ENCODE peak calls at places on chromosome X, in six cellular contexts. S is H1, K is H9, L is IMR-90, F is neuronal stem cell, R is mesenchymal stem cell. V is an unnamed sample. For H3K79me1, the result is how much of the 10 kb centered on the place peaks cover.

GRCh38 chrX:140389331-140389730 is 115.5 kb downstream of the SOX3 start:
- DNase-seq in F (no peak), L (no peak), S (no peak), K (no peak), R (no peak), V (no peak)

GRCh38 chrX:149314031-149314430 is 191.1 kb downstream of the IDS start:
- DNase-seq in F (no peak), K (no peak), S (no peak), R (no peak), L (no peak), V (no peak)

GRCh38 chrX:72714471-72714916 is 388 bp upstream of the PHKA1 start:
- DNase-seq in L (peak), K (peak), S (peak), R (peak), F (peak), V (peak)

GRCh38 chrX:71291381-71291780 is 7.9 kb downstream of the NONO start:
- DNase-seq in R (peak), K (no peak), L (peak), S (no peak), F (no peak), V (no peak)

GRCh38 chrX:82627568-82627967 is 880.5 kb upstream of the POU3F4 start:
- DNase-seq in F (no peak), S (no peak), L (no peak), K (no peak), R (no peak), V (no peak)

GRCh38 chrX:31423575-31424284 is 351.9 kb upstream of the FTHL17 start:
- DNase-seq in R (peak), F (no peak), S (peak), L (peak), K (peak), V (no peak)

GRCh38 chrX:126770179-126770578 is 49.4 kb upstream of the PRR32 start:
- DNase-seq in R (no peak), K (no peak), S (no peak), F (peak), L (no peak), V (no peak)

GRCh38 chrX:102085706-102086105 is 39.8 kb upstream of the TCEAL2 start:
- DNase-seq in K (no peak), S (no peak), L (no peak), F (no peak), R (peak), V (no peak)

GRCh38 chrX:130172127-130172834 is 519 bp downstream of the RAB33A start:
- DNase-seq in S (peak), L (no peak), K (no peak), R (no peak), F (no peak), V (no peak)

GRCh38 chrX:138775501-138775900 is 64.0 kb upstream of the FGF13 start:
- DNase-seq in F (no peak), R (peak), K (no peak), S (no peak), L (peak), V (peak)

GRCh38 chrX:1928805-1929204 is 313.9 kb downstream of the ASMT start:
- DNase-seq in K (peak), L (no peak), S (no peak), R (no peak), F (no peak), V (peak)

GRCh38 chrX:136310411-136310810 is 9.6 kb downstream of the ADGRG4 start:
- DNase-seq in K (no peak), F (peak), L (peak), R (peak), S (no peak), V (peak)

GRCh38 chrX:150406559-150406958 is 43.4 kb downstream of the MAMLD1 start:
- DNase-seq in S (no peak), L (peak), F (no peak), K (no peak), R (no peak), V (no peak)

GRCh38 chrX:154441984-154442707 is 1.8 kb upstream of the FAM50A start:
- DNase-seq in K (no peak), R (no peak), L (no peak), S (no peak), F (no peak), V (no peak)

GRCh38 chrX:136202889-136203288 is 48.3 kb downstream of the MAP7D3 start:
- DNase-seq in L (peak), K (no peak), F (no peak), R (peak), S (no peak), V (peak)

GRCh38 chrX:2311483-2311882 is 189.3 kb downstream of the DHRSX start:
- DNase-seq in R (no peak), L (no peak), K (peak), S (peak), F (peak), V (no peak)

GRCh38 chrX:48705876-48706275 is 9.3 kb downstream of the SUV39H1 start:
- DNase-seq in F (no peak), R (no peak), K (no peak), S (no peak), L (no peak), V (peak)

GRCh38 chrX:130726661-130727060 is 176.3 kb downstream of the ENOX2 start:
- DNase-seq in L (peak), S (no peak), K (no peak), F (no peak), R (peak), V (peak)

GRCh38 chrX:24169211-24169610 is 19.7 kb downstream of the ZFX start:
- DNase-seq in L (no peak), R (no peak), F (no peak), K (no peak), S (no peak), V (no peak)

GRCh38 chrX:65866762-65867161 is 173.1 kb downstream of the VSIG4 start:
- DNase-seq in F (no peak), S (no peak), K (no peak), R (no peak), L (no peak), V (no peak)

GRCh38 chrX:19902110-19902509 is 14.7 kb upstream of the SH3KBP1 start:
- DNase-seq in S (no peak), K (no peak), F (no peak), L (peak), R (no peak), V (no peak)

GRCh38 chrX:723781-724180 is 93.2 kb downstream of the SHOX start:
- DNase-seq in S (no peak), K (no peak), L (no peak), R (no peak), F (no peak), V (no peak)

GRCh38 chrX:21932277-21932996 is 8.1 kb upstream of the SMS start:
- DNase-seq in K (no peak), S (no peak), F (no peak), L (peak), R (peak), V (peak)

GRCh38 chrX:68944211-68944610 is 115.4 kb downstream of the EFNB1 start:
- DNase-seq in S (no peak), F (no peak), R (no peak), K (no peak), L (no peak), V (no peak)

GRCh38 chrX:107700317-107700774 is 72.0 kb downstream of the PRPS1 start:
- DNase-seq in S (no peak), R (peak), K (no peak), F (no peak), L (no peak), V (peak)

GRCh38 chrX:73977542-73978169 is 326.3 kb upstream of the ZCCHC13 start:
- DNase-seq in K (peak), S (no peak), F (no peak), R (peak), L (no peak), V (no peak)

GRCh38 chrX:151771726-151772125 is 37.2 kb downstream of the CNGA2 start:
- DNase-seq in F (no peak), R (no peak), L (no peak), S (no peak), K (no peak), V (no peak)

GRCh38 chrX:100479329-100479728 is 69.3 kb upstream of the PCDH19 start:
- DNase-seq in L (no peak), R (no peak), F (no peak), K (no peak), S (no peak), V (no peak)

DNA sequence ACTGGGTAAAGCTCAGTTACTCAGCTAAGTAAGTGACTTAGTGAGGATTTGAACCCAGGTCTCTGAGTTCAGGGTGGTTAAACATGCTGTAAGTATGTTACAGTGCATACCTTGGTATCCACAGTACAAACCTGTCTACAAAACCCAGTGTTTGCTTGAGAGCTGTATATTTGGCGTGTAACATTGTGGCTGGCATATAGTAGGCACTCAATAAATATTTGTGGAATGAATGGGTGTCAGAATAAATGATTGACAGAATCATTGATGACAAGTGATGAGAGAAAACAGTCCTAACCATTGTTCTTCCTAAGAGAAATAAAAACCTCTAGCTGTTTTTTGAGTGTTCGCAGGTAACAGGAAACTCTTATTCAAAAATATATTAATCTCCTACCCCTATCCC is 79.7 kb upstream of the BCOR start:
- DNase-seq in K (no peak), S (no peak), F (no peak), R (no peak), L (no peak), V (no peak)
- H3K79me1 ChIP-seq in K (under half), S (under half), F (under half), R (under half), L (under half), V (under half)

GRCh38 chrX:63363788-63364187 is 12.7 kb upstream of the SPIN4 start:
- DNase-seq in R (no peak), S (no peak), L (no peak), K (no peak), F (no peak), V (no peak)
- H3K14ac ChIP-seq in R (no peak), S (no peak), L (no peak), K (no peak), F (no peak), V (no peak)

DNA sequence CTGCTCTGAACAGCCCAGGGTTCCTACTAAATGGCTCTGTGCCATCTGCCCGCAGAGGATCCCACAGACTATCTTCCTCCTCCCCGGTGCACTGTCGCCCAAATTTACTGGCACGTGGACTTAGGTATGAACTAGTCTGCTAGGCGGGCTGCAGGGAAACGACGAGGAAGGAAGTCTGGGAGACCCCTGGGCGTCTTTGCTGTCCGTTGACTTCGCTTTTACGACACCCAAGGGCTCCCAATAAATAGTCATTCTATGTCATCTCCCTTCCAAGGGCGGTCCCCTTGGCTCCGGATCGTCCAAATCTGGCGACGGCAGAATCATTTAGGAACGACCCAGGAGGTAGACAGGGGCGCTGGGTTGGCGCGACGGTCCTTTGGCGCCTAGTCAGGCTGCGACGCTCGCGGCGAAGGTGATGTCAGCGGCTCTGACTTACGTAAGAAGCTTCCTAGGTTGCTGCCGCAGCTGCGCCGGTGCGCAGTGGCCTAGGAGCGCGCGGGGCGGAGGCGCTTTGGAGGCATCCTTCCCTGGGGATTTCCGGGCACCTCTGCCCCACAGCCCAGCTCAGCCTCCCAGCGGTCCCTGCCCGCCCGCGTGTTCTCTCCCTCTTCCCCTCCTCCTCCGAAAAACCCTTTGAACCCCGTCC is 2.2 kb downstream of the NHS start:
- DNase-seq in R (no peak), S (peak), F (peak), L (peak), K (peak), V (peak)
- H3K9ac ChIP-seq in R (peak), S (no peak), F (no peak), L (peak), K (no peak), V (no peak)

GRCh38 chrX:11416600-11416999 is 123.4 kb downstream of the AMELX start:
- DNase-seq in R (no peak), K (no peak), L (no peak), S (no peak), F (no peak), V (no peak)
- H3K79me1 ChIP-seq in R (under half), K (under half), L (under half), S (under half), F (under half), V (under half)

DNA sequence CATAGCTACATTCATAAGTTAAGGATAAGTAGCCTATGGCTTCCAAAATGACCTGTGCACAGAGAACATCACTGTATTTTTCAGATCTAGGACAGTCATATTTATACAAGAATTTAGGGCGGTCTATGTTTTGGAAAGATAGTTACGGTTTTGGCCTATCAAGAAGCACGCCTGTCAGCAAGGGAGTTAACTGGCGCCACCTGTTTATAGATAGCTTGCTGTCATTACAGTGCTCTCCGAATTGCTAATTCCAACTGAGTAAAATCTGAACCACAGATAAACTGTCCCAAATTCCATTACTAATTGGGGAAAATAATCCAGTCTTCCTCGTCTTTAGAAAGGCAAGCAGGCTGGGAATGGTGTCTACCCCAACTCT is 641 bp downstream of the ABCB7 start:
- DNase-seq in R (peak), F (no peak), K (no peak), S (no peak), L (peak), V (no peak)
- H3K14ac ChIP-seq in R (no peak), F (no peak), K (no peak), S (no peak), L (no peak), V (no peak)

GRCh38 chrX:39900788-39901170 is 197.0 kb downstream of the BCOR start:
- DNase-seq in F (no peak), S (no peak), K (no peak), R (no peak), L (no peak), V (no peak)
- H3K9ac ChIP-seq in F (no peak), S (no peak), K (no peak), R (no peak), L (no peak), V (no peak)

GRCh38 chrX:37800762-37801161 is 20.9 kb downstream of the CYBB start:
- DNase-seq in S (no peak), R (no peak), L (no peak), F (no peak), K (no peak), V (no peak)

GRCh38 chrX:37796302-37796701 is 16.4 kb downstream of the CYBB start:
- DNase-seq in R (no peak), K (no peak), S (no peak), F (no peak), L (no peak), V (no peak)

GRCh38 chrX:37802028-37802427 is 22.2 kb downstream of the CYBB start:
- DNase-seq in S (no peak), K (no peak), F (no peak), L (no peak), R (no peak), V (peak)

DNA sequence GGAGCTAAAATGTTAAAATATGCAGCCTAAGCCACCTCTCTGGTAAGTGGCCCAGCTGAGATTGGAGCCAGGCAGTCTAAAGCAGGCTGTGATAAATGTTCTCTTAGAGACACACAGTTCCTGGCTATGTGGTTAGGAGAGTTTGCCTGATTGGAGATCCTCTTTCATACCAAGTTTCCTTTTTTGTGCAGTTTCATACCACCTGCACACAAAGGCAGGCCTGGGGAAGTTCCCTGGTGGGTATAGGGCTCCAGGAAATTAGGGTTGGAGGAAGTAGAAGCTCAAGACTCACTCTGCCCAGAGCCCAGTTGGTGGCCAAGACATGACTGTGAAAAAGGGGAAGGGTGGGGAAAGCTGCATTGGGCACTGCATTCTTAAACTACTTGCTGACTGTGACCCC is 16.9 kb downstream of the CYBB start:
- DNase-seq in K (no peak), R (no peak), S (no peak), F (no peak), L (no peak), V (peak)
- H3K79me1 ChIP-seq in K (under half), R (under half), S (under half), F (under half), L (under half), V (under half)

GRCh38 chrX:41600266-41600665 is 88.5 kb upstream of the GPR34 start:
- DNase-seq in R (peak), K (no peak), L (peak), S (no peak), F (no peak), V (no peak)
- H3K14ac ChIP-seq in R (no peak), K (no peak), L (no peak), S (no peak), F (no peak), V (no peak)